ENCODE peak calls at places on chromosomes 7 and 10, in ten cellular contexts. One of them, this sample, is unnamed.

GRCh38 chr10:103884681-103885139 is 29.3 kb upstream of the SH3PXD2A start:
- DNase-seq in naive thymus-derived CD8-positive, alpha-beta T cell: no peak
- DNase-seq in H9: peak
- DNase-seq in mesendoderm: peak
- DNase-seq in neural crest cell: peak
- DNase-seq in GF-D8: peak
- DNase-seq in activated naive CD8-positive, alpha-beta T cell treated with anti-CD3 and anti-CD28 coated beads, Interleukin-2, amount 50 U/mL, for 16 hours: no peak
- DNase-seq in stimulated activated CD8-positive, alpha-beta memory T cell treated with anti-CD3 and anti-CD28 coated beads, Interleukin-12 subunit alpha, Interleukin-12 subunit beta, amount 100 ng/mL, for 1 hour: no peak
- DNase-seq in progenitor cell of endocrine pancreas: peak
- DNase-seq in foreskin fibroblast: peak
- DNase-seq in this sample: no peak

GRCh38 chr10:67607472-67607871 is 88.5 kb downstream of the CTNNA3 start:
- DNase-seq in naive thymus-derived CD8-positive, alpha-beta T cell: no peak
- DNase-seq in H9: no peak
- DNase-seq in mesendoderm: no peak
- DNase-seq in neural crest cell: no peak
- DNase-seq in GF-D8: no peak
- DNase-seq in activated naive CD8-positive, alpha-beta T cell treated with anti-CD3 and anti-CD28 coated beads, Interleukin-2, amount 50 U/mL, for 16 hours: no peak
- DNase-seq in stimulated activated CD8-positive, alpha-beta memory T cell treated with anti-CD3 and anti-CD28 coated beads, Interleukin-12 subunit alpha, Interleukin-12 subunit beta, amount 100 ng/mL, for 1 hour: no peak
- DNase-seq in progenitor cell of endocrine pancreas: no peak
- DNase-seq in foreskin fibroblast: no peak
- DNase-seq in this sample: no peak

GRCh38 chr7:128304212-128304611 is 39.5 kb downstream of the RBM28 start:
- DNase-seq in naive thymus-derived CD8-positive, alpha-beta T cell: no peak
- DNase-seq in H9: no peak
- DNase-seq in mesendoderm: no peak
- DNase-seq in neural crest cell: no peak
- DNase-seq in GF-D8: no peak
- DNase-seq in activated naive CD8-positive, alpha-beta T cell treated with anti-CD3 and anti-CD28 coated beads, Interleukin-2, amount 50 U/mL, for 16 hours: no peak
- DNase-seq in stimulated activated CD8-positive, alpha-beta memory T cell treated with anti-CD3 and anti-CD28 coated beads, Interleukin-12 subunit alpha, Interleukin-12 subunit beta, amount 100 ng/mL, for 1 hour: no peak
- DNase-seq in progenitor cell of endocrine pancreas: no peak
- DNase-seq in foreskin fibroblast: no peak
- DNase-seq in this sample: no peak

GRCh38 chr10:57494481-57494880 is 773.2 kb downstream of the IPMK start:
- DNase-seq in naive thymus-derived CD8-positive, alpha-beta T cell: no peak
- DNase-seq in H9: no peak
- DNase-seq in mesendoderm: no peak
- DNase-seq in neural crest cell: no peak
- DNase-seq in GF-D8: no peak
- DNase-seq in activated naive CD8-positive, alpha-beta T cell treated with anti-CD3 and anti-CD28 coated beads, Interleukin-2, amount 50 U/mL, for 16 hours: no peak
- DNase-seq in stimulated activated CD8-positive, alpha-beta memory T cell treated with anti-CD3 and anti-CD28 coated beads, Interleukin-12 subunit alpha, Interleukin-12 subunit beta, amount 100 ng/mL, for 1 hour: no peak
- DNase-seq in progenitor cell of endocrine pancreas: no peak
- DNase-seq in foreskin fibroblast: no peak
- DNase-seq in this sample: no peak

GRCh38 chr10:76998451-76998850 is 639.2 kb downstream of the KCNMA1 start:
- DNase-seq in naive thymus-derived CD8-positive, alpha-beta T cell: no peak
- DNase-seq in H9: no peak
- DNase-seq in mesendoderm: no peak
- DNase-seq in neural crest cell: no peak
- DNase-seq in GF-D8: no peak
- DNase-seq in activated naive CD8-positive, alpha-beta T cell treated with anti-CD3 and anti-CD28 coated beads, Interleukin-2, amount 50 U/mL, for 16 hours: no peak
- DNase-seq in stimulated activated CD8-positive, alpha-beta memory T cell treated with anti-CD3 and anti-CD28 coated beads, Interleukin-12 subunit alpha, Interleukin-12 subunit beta, amount 100 ng/mL, for 1 hour: no peak
- DNase-seq in progenitor cell of endocrine pancreas: no peak
- DNase-seq in foreskin fibroblast: no peak
- DNase-seq in this sample: no peak

GRCh38 chr10:69279110-69279509 is 814 bp downstream of the HK1 start:
- DNase-seq in naive thymus-derived CD8-positive, alpha-beta T cell: no peak
- DNase-seq in H9: no peak
- DNase-seq in mesendoderm: no peak
- DNase-seq in neural crest cell: no peak
- DNase-seq in GF-D8: no peak
- DNase-seq in activated naive CD8-positive, alpha-beta T cell treated with anti-CD3 and anti-CD28 coated beads, Interleukin-2, amount 50 U/mL, for 16 hours: no peak
- DNase-seq in stimulated activated CD8-positive, alpha-beta memory T cell treated with anti-CD3 and anti-CD28 coated beads, Interleukin-12 subunit alpha, Interleukin-12 subunit beta, amount 100 ng/mL, for 1 hour: no peak
- DNase-seq in progenitor cell of endocrine pancreas: no peak
- DNase-seq in foreskin fibroblast: no peak
- DNase-seq in this sample: no peak

GRCh38 chr10:78953124-78954008 is 115.4 kb upstream of the ZMIZ1 start:
- DNase-seq in naive thymus-derived CD8-positive, alpha-beta T cell: no peak
- DNase-seq in H9: no peak
- DNase-seq in mesendoderm: no peak
- DNase-seq in neural crest cell: no peak
- DNase-seq in GF-D8: peak
- DNase-seq in activated naive CD8-positive, alpha-beta T cell treated with anti-CD3 and anti-CD28 coated beads, Interleukin-2, amount 50 U/mL, for 16 hours: no peak
- DNase-seq in stimulated activated CD8-positive, alpha-beta memory T cell treated with anti-CD3 and anti-CD28 coated beads, Interleukin-12 subunit alpha, Interleukin-12 subunit beta, amount 100 ng/mL, for 1 hour: no peak
- DNase-seq in progenitor cell of endocrine pancreas: no peak
- DNase-seq in foreskin fibroblast: peak
- DNase-seq in this sample: no peak

GRCh38 chr7:24971333-24972165 is 8.4 kb downstream of the OSBPL3 start:
- DNase-seq in naive thymus-derived CD8-positive, alpha-beta T cell: no peak
- DNase-seq in H9: peak
- DNase-seq in mesendoderm: peak
- DNase-seq in neural crest cell: no peak
- DNase-seq in GF-D8: peak
- DNase-seq in activated naive CD8-positive, alpha-beta T cell treated with anti-CD3 and anti-CD28 coated beads, Interleukin-2, amount 50 U/mL, for 16 hours: no peak
- DNase-seq in stimulated activated CD8-positive, alpha-beta memory T cell treated with anti-CD3 and anti-CD28 coated beads, Interleukin-12 subunit alpha, Interleukin-12 subunit beta, amount 100 ng/mL, for 1 hour: no peak
- DNase-seq in progenitor cell of endocrine pancreas: no peak
- DNase-seq in foreskin fibroblast: peak
- DNase-seq in this sample: no peak

GRCh38 chr7:134431805-134432204 is 27.1 kb downstream of the AKR1B1 start:
- DNase-seq in naive thymus-derived CD8-positive, alpha-beta T cell: no peak
- DNase-seq in H9: no peak
- DNase-seq in mesendoderm: no peak
- DNase-seq in neural crest cell: no peak
- DNase-seq in GF-D8: no peak
- DNase-seq in activated naive CD8-positive, alpha-beta T cell treated with anti-CD3 and anti-CD28 coated beads, Interleukin-2, amount 50 U/mL, for 16 hours: no peak
- DNase-seq in stimulated activated CD8-positive, alpha-beta memory T cell treated with anti-CD3 and anti-CD28 coated beads, Interleukin-12 subunit alpha, Interleukin-12 subunit beta, amount 100 ng/mL, for 1 hour: no peak
- DNase-seq in progenitor cell of endocrine pancreas: no peak
- DNase-seq in foreskin fibroblast: no peak
- DNase-seq in this sample: peak

GRCh38 chr7:27161721-27162547 is 3.4 kb downstream of the HOXA9 start:
- DNase-seq in naive thymus-derived CD8-positive, alpha-beta T cell: no peak
- DNase-seq in H9: peak
- DNase-seq in mesendoderm: no peak
- DNase-seq in neural crest cell: no peak
- DNase-seq in GF-D8: no peak
- DNase-seq in activated naive CD8-positive, alpha-beta T cell treated with anti-CD3 and anti-CD28 coated beads, Interleukin-2, amount 50 U/mL, for 16 hours: no peak
- DNase-seq in stimulated activated CD8-positive, alpha-beta memory T cell treated with anti-CD3 and anti-CD28 coated beads, Interleukin-12 subunit alpha, Interleukin-12 subunit beta, amount 100 ng/mL, for 1 hour: no peak
- DNase-seq in progenitor cell of endocrine pancreas: no peak
- DNase-seq in foreskin fibroblast: no peak
- DNase-seq in this sample: peak